ENCODE peak calls at places on chromosomes 5 and 9, in ten cellular contexts. D is fibroblast of mammary gland, O is lower lobe of right lung, Z is Peyer's patch, M is HCT116, V is PC-9, A is suprapubic skin, B is fibroblast of villous mesenchyme, E is lung, W is fibroblast of pulmonary artery. C is an unnamed sample.
A peak's percentile ranks its signal among the peaks of the same experiment; 100 is the strongest.

GRCh38 chr9:127937046-127937382 is 640 bp downstream of the DPM2 start:
- DNase-seq in D (no peak), O (no peak), Z (no peak), M (no peak), V (no peak), A (no peak), B (no peak), E (no peak), W (no peak), C (no peak)

GRCh38 chr5:176792584-176793342 is 17.6 kb upstream of the UNC5A start:
- DNase-seq in D (no peak), O (no peak), Z (no peak), M (no peak), V (no peak), A (no peak), B (no peak), E (no peak), W (no peak), C (no peak)

GRCh38 chr5:16234598-16234997 is 55.0 kb upstream of the MARCHF11 start:
- DNase-seq in D (no peak), O (no peak), Z (no peak), M (no peak), V (no peak), A (no peak), B (no peak), E (no peak), W (no peak), C (no peak)

GRCh38 chr9:81894891-81895290 is 33.3 kb upstream of the SPATA31D4 start:
- DNase-seq in D (no peak), O (no peak), Z (no peak), M (no peak), V (no peak), A (no peak), B (no peak), E (no peak), W (no peak), C (no peak)

GRCh38 chr9:36980148-36980974 is 53.7 kb downstream of the PAX5 start:
- DNase-seq in D (no peak), O (no peak), Z (no peak), M (peak; percentile 19), V (peak; percentile 40), A (no peak), B (no peak), E (no peak), W (no peak), C (no peak)

GRCh38 chr5:127838661-127839060 is 135.5 kb downstream of the CCDC192 start:
- DNase-seq in D (peak; percentile 48), O (no peak), Z (no peak), M (no peak), V (no peak), A (no peak), B (no peak), E (no peak), W (peak; percentile 64), C (peak; percentile 11)

GRCh38 chr9:35097573-35097972 is 1.2 kb upstream of the PIGO start:
- DNase-seq in D (no peak), O (no peak), Z (no peak), M (no peak), V (no peak), A (no peak), B (no peak), E (no peak), W (no peak), C (no peak)

GRCh38 chr9:109255394-109255793 is 65.5 kb downstream of the EPB41L4B start:
- DNase-seq in D (no peak), O (no peak), Z (no peak), M (no peak), V (no peak), A (no peak), B (no peak), E (no peak), W (no peak), C (no peak)

GRCh38 chr5:124234022-124234899 is 512.2 kb downstream of the ZNF608 start:
- DNase-seq in D (no peak), O (no peak), Z (no peak), M (no peak), V (no peak), A (no peak), B (no peak), E (no peak), W (peak; percentile 3), C (no peak)

GRCh38 chr5:27315541-27316282 is 277.3 kb upstream of the CDH9 start:
- DNase-seq in D (peak; percentile 80), O (no peak), Z (no peak), M (no peak), V (no peak), A (no peak), B (peak; percentile 54), E (no peak), W (peak; percentile 71), C (peak; percentile 77)

GRCh38 chr5:104431946-104432345 is 869.4 kb upstream of the NUDT12 start:
- DNase-seq in D (no peak), O (no peak), Z (no peak), M (no peak), V (no peak), A (no peak), B (no peak), E (no peak), W (no peak), C (no peak)

GRCh38 chr9:113854310-113854709 is 21.8 kb upstream of the ZNF618 start:
- DNase-seq in D (no peak), O (no peak), Z (no peak), M (no peak), V (no peak), A (no peak), B (no peak), E (peak; percentile 44), W (no peak), C (no peak)

GRCh38 chr9:13267743-13268142 is 11.7 kb downstream of the MPDZ start:
- DNase-seq in D (peak; percentile 93), O (no peak), Z (no peak), M (no peak), V (peak; percentile 61), A (no peak), B (peak; percentile 89), E (no peak), W (peak; percentile 96), C (peak; percentile 70)
- TF ChIP-seq CTCF in D (no peak), O (no peak), Z (no peak), M (no peak), V (no peak), A (no peak), B (no peak), E (no peak), W (no peak), C (no peak)

GRCh38 chr5:143062379-143062778 is 292.2 kb downstream of the ARHGAP26 start:
- DNase-seq in D (no peak), O (no peak), Z (no peak), M (no peak), V (no peak), A (no peak), B (no peak), E (no peak), W (no peak), C (peak; percentile 50)

GRCh38 chr5:143064661-143065060 is 294.5 kb downstream of the ARHGAP26 start:
- DNase-seq in D (no peak), O (no peak), Z (no peak), M (no peak), V (no peak), A (no peak), B (peak; percentile 27), E (no peak), W (peak; percentile 41), C (no peak)

GRCh38 chr5:143065185-143065584 is 295.0 kb downstream of the ARHGAP26 start:
- DNase-seq in D (peak; percentile 97), O (no peak), Z (no peak), M (no peak), V (no peak), A (peak; percentile 74), B (peak; percentile 98), E (no peak), W (peak; percentile 95), C (peak; percentile 90)

GRCh38 chr5:143063175-143063970 is 293.2 kb downstream of the ARHGAP26 start:
- DNase-seq in D (peak; percentile 74), O (no peak), Z (no peak), M (no peak), V (no peak), A (no peak), B (peak; percentile 86), E (peak; percentile 33), W (peak; percentile 71), C (peak; percentile 57)

DNA sequence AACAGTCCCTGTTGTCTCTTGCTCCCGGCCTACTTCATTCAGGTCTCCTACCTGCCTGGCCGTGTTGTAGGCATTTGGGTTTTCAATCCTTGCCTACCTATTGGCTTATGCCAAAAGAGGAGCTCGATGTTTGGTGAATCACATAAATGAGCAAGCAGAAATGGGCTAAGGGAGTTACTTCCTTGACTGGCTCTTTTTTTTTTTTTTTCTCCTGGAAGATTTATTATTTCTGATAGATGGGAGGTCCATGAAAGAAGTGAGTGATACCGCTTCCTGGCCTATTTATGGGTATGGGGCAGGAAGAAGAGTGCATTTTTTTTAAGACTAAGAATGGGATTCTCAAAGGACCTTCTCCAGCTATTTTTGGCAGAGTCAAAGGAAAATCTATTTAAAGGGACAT is 294.0 kb downstream of the ARHGAP26 start:
- DNase-seq in D (peak; percentile 81), O (no peak), Z (no peak), M (no peak), V (no peak), A (no peak), B (peak; percentile 36), E (no peak), W (peak; percentile 64), C (peak; percentile 39)
- H3K4me3 ChIP-seq in D (no peak overlapping the region), O (no peak overlapping the region), Z (no peak overlapping the region), M (no peak overlapping the region), V (no peak overlapping the region), A (no peak overlapping the region), B (no peak overlapping the region), E (no peak overlapping the region), W (no peak overlapping the region), C (no peak overlapping the region)

DNA sequence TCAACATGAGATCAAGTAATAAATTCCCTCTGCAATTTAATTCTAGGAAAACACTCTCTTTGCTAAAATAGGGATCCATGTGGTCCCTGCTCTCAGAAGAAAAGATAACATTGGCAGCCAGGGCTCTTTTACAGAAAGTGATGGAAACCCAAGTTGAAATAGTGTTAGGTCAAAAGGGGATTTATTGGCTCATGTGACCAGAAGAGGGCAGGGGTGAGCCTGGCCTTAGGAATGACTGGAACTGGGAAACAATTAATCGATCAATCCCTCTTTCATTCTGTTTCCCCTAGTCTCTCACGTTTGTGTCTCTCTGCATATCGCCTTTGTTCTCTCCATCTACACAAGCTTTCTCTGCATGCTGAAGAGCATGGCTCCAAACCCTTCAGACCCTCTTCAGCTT is 58.3 kb upstream of the ALDH1B1 start:
- DNase-seq in D (no peak), O (no peak), Z (no peak), M (no peak), V (no peak), A (no peak), B (no peak), E (no peak), W (no peak), C (no peak)
- TF ChIP-seq CTCF in D (peak; percentile 43), O (no peak), Z (peak; percentile 27), M (peak; percentile 46), V (no peak), A (no peak), B (peak; percentile 20), E (no peak), W (peak; percentile 28), C (peak; percentile 44)

DNA sequence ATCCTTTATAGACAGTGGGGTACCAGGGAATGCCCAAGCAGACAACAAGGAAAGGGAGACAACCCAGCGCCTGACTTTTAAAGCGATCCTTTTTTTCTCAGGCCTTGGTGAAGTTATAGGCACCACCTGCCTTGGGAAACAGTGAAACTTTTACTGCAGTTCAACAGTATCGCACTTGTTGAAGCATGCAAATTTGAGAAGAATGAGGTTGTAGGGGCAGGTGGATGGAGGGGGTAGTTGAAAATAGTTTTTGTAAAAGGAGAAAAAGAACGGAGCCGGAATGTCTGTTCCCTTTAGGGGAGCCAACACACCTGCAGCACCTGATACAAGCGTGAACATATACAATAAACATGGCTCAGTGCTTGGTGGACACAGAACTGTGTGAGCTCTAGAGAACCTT is 190.2 kb upstream of the NR3C1 start:
- DNase-seq in D (no peak), O (no peak), Z (no peak), M (no peak), V (no peak), A (no peak), B (no peak), E (no peak), W (no peak), C (no peak)
- H3K4me3 ChIP-seq in D (no peak overlapping the region), O (no peak overlapping the region), Z (no peak overlapping the region), M (no peak overlapping the region), V (no peak overlapping the region), A (no peak overlapping the region), B (no peak overlapping the region), E (no peak overlapping the region), W (no peak overlapping the region), C (no peak overlapping the region)